ENCODE peak calls at places on chromosomes 4 and X, in four cellular contexts. X is endodermal cell, J is uterus, U is sigmoid colon. F is an unnamed sample.

GRCh38 chr4:98586634-98587354 is 71.6 kb downstream of the TSPAN5 start:
- DNase-seq in X (no peak), J (no peak), U (no peak), F (no peak)

GRCh38 chrX:66150188-66150587 is 13.9 kb upstream of the HEPH start:
- DNase-seq in X (no peak), J (no peak), U (no peak), F (no peak)

GRCh38 chrX:38336538-38337240 is 9.4 kb upstream of the RPGR start:
- DNase-seq in X (no peak), J (no peak), U (no peak), F (no peak)

GRCh38 chr4:108399610-108400265 is 220.6 kb upstream of the RPL34 start:
- DNase-seq in X (no peak), J (no peak), U (no peak), F (no peak)

GRCh38 chr4:73661646-73662119 is 41.4 kb upstream of the RASSF6 start:
- DNase-seq in X (no peak), J (no peak), U (no peak), F (no peak)

GRCh38 chr4:5757536-5757935 is 46.5 kb downstream of the EVC start:
- DNase-seq in X (no peak), J (no peak), U (peak; percentile 41), F (no peak)

GRCh38 chr4:61924131-61924530 is 724.0 kb downstream of the ADGRL3 start:
- DNase-seq in X (no peak), J (no peak), U (no peak), F (no peak)

GRCh38 chr4:48698029-48698901 is 81.8 kb downstream of the FRYL start:
- DNase-seq in X (peak; percentile 54), J (peak; percentile 36), U (peak; percentile 73), F (no peak)

GRCh38 chrX:101078716-101079115 is at the start of gene TMEM35A:
- DNase-seq in X (peak; percentile 62), J (no peak), U (no peak), F (peak; percentile 36)

GRCh38 chr4:156473175-156473574 is 498.4 kb downstream of the PDGFC start:
- DNase-seq in X (no peak), J (no peak), U (no peak), F (no peak)

GRCh38 chr4:131499139-131499873 is 1649.8 kb upstream of the PCDH10 start:
- DNase-seq in X (no peak), J (no peak), U (no peak), F (no peak)

GRCh38 chr4:148786699-148787098 is 344.5 kb upstream of the NR3C2 start:
- DNase-seq in X (no peak), J (no peak), U (no peak), F (no peak)

GRCh38 chr4:7350396-7350795 is 84.3 kb downstream of the PSAPL1 start:
- DNase-seq in X (no peak), J (no peak), U (no peak), F (no peak)

GRCh38 chrX:20522420-20522819 is 255.7 kb upstream of the RPS6KA3 start:
- DNase-seq in X (no peak), J (no peak), U (no peak), F (no peak)

GRCh38 chrX:114581528-114582263 is 2.2 kb upstream of the HTR2C start:
- DNase-seq in X (peak; percentile 86), J (no peak), U (no peak), F (peak; percentile 68)

GRCh38 chr4:82833696-82834313 is 35.2 kb upstream of the SCD5 start:
- DNase-seq in X (no peak), J (no peak), U (no peak), F (no peak)

GRCh38 chrX:139554367-139554766 is 23.8 kb downstream of the F9 start:
- DNase-seq in X (no peak), J (no peak), U (no peak), F (no peak)
- H3K4me3 ChIP-seq in X (no peak overlapping the region), J (no peak overlapping the region), U (no peak overlapping the region), F (no peak overlapping the region)

GRCh38 chr4:143207555-143207954 is 22.8 kb downstream of the USP38 start:
- DNase-seq in X (no peak), J (no peak), U (no peak), F (no peak)
- H3K36me3 ChIP-seq in X (peaks cover 78% of the 10 kb centered on the region), J (no peaks in the 10 kb centered on the region), U (no peaks in the 10 kb centered on the region), F (peaks cover 3% of the 10 kb centered on the region)

DNA sequence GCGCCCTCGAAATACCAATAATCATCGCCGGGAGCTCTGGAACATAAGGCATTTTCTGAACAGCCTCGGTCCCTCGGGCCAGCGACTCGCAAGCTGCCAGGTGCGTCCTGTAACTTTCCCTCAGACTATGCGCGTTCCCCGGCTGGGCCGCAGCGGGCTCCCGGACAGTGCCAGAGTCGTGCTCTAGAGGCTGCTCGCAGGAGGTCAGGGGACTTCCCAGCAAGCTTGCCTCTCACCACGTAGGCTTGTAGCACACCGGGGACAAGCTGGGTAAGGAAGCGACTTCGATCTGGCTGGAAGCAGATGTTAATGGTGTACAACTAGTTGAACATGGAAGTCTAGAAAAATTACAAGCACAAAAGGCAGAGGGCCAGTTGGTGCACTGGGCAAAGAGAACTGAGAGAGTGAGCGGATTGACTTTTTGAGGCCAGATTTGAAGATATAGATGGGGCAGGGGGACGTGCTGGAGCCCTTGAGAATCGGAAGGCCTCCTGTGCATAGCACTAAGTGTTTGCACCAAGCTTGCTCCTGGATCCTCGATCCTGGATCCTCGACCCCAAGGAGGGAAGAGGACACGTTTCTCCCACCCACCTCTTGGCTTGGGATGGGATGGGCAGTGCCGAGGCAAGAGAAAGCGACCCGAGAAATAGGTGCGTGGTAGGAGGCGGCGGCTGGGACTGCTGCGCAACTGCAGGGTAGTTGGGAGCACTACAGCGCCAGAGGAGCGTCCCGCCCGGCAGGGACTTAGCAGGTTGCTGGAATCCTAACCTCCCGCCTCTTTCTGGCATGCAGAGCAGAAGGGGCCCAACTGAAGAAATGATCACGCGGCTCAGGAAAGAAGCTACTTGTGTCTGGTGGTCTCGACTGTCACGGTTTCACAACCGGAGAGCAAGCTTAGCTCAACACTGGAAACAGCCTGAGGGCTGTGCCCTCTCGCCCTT is 19.9 kb upstream of the ZIC3 start:
- DNase-seq in X (peak; percentile 72), J (no peak), U (no peak), F (peak; percentile 70)
- H3K27me3 ChIP-seq in X (peaks cover 62% of the 10 kb centered on the region), J (peaks cover 38% of the 10 kb centered on the region), U (peaks cover 38% of the 10 kb centered on the region), F (peaks cover 67% of the 10 kb centered on the region)

GRCh38 chr4:143405197-143405730 is 68.6 kb downstream of the GAB1 start:
- DNase-seq in X (no peak), J (no peak), U (no peak), F (no peak)

GRCh38 chr4:143407475-143407874 is 70.8 kb downstream of the GAB1 start:
- DNase-seq in X (no peak), J (no peak), U (no peak), F (no peak)

GRCh38 chr4:143404555-143404954 is 67.9 kb downstream of the GAB1 start:
- DNase-seq in X (no peak), J (no peak), U (no peak), F (no peak)

GRCh38 chr4:143403551-143403816 is 66.8 kb downstream of the GAB1 start:
- DNase-seq in X (no peak), J (no peak), U (no peak), F (no peak)

GRCh38 chr4:143406523-143406922 is 69.8 kb downstream of the GAB1 start:
- DNase-seq in X (no peak), J (peak; percentile 39), U (peak; percentile 89), F (no peak)
- H3K4me3 ChIP-seq in X (no peak overlapping the region), J (no peak overlapping the region), U (no peak overlapping the region), F (no peak overlapping the region)

DNA sequence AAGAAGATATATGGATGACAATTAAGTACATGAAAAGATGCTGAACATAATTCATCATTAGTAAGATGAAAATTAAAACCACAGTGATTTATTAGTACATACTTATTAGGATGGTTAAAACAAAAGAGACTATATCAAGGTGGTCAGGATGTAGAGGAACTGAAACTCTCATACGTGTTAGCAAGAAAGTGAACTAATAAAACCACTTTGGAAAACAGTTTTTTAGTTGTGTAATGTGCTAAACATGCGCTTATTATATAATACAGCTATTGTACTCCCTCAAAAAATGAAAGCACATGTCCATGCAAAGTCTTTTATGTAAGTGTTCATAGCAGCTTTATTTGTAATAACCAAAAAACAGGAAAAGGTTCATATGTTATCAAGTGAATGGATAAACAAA is 89.9 kb upstream of the KCTD8 start:
- DNase-seq in X (no peak), J (no peak), U (no peak), F (no peak)
- H3K36me3 ChIP-seq in X (no peaks in the 10 kb centered on the region), J (no peaks in the 10 kb centered on the region), U (no peaks in the 10 kb centered on the region), F (no peaks in the 10 kb centered on the region)